ENCODE peak calls at places on chromosomes 6 and 20, in six cellular contexts. U is mammary epithelial cell, L is SK-N-SH, E is K562, X is endothelial cell of umbilical vein, Z is hepatocyte. A is an unnamed sample.

GRCh38 chr20:8454137-8454712 is 322.2 kb downstream of the PLCB1 start:
- DNase-seq in X (peak), L (peak), E (no peak), Z (peak), U (peak), A (peak)

GRCh38 chr6:88013015-88013414 is 34.6 kb upstream of the SPACA1 start:
- DNase-seq in L (no peak), E (no peak), U (no peak), Z (no peak), X (no peak), A (peak)

GRCh38 chr20:45934046-45934586 is 367 bp upstream of the PCIF1 start:
- DNase-seq in E (peak), U (no peak), L (peak), Z (peak), X (no peak), A (peak)

GRCh38 chr6:70222350-70222749 is 80.5 kb downstream of the COL9A1 start:
- DNase-seq in L (peak), X (no peak), Z (no peak), E (no peak), U (no peak), A (no peak)

GRCh38 chr6:55937227-55937626 is 61.8 kb upstream of the BMP5 start:
- DNase-seq in L (no peak), Z (no peak), U (no peak), X (no peak), E (no peak), A (no peak)

GRCh38 chr6:32139590-32139989 is 9.5 kb upstream of the FKBPL start:
- DNase-seq in E (no peak), U (no peak), Z (no peak), X (no peak), L (no peak), A (no peak)

GRCh38 chr20:39911497-39911896 is 777.5 kb downstream of the MAFB start:
- DNase-seq in Z (no peak), E (no peak), L (no peak), U (no peak), X (no peak), A (no peak)

GRCh38 chr6:56984374-56984773 is 29.5 kb downstream of the BEND6 start:
- DNase-seq in L (no peak), Z (no peak), X (no peak), U (peak), E (no peak), A (no peak)

GRCh38 chr6:21997414-21998037 is 299.3 kb downstream of the PRL start:
- DNase-seq in E (peak), Z (no peak), L (peak), U (no peak), X (peak), A (no peak)

GRCh38 chr20:46549188-46549967 is 1.1 kb downstream of the OCSTAMP start:
- DNase-seq in E (no peak), L (no peak), U (no peak), Z (no peak), X (no peak), A (no peak)

GRCh38 chr20:14526891-14527290 is 189.5 kb upstream of the FLRT3 start:
- DNase-seq in Z (no peak), X (no peak), L (no peak), E (no peak), U (no peak), A (no peak)

GRCh38 chr6:114058435-114058834 is 87.5 kb upstream of the HDAC2 start:
- DNase-seq in Z (no peak), L (peak), X (no peak), E (no peak), U (no peak), A (no peak)

GRCh38 chr6:56259682-56260081 is 12.3 kb upstream of the COL21A1 start:
- DNase-seq in X (peak), E (no peak), U (peak), L (no peak), Z (peak), A (no peak)

GRCh38 chr20:53138454-53139291 is 166.5 kb downstream of the TSHZ2 start:
- DNase-seq in L (no peak), U (no peak), Z (no peak), X (no peak), E (no peak), A (peak)

GRCh38 chr6:140857734-140858380 is 1274.9 kb upstream of the GJE1 start:
- DNase-seq in U (peak), L (no peak), E (no peak), X (peak), Z (peak), A (no peak)

GRCh38 chr20:49557449-49557848 is 10.5 kb downstream of the PTGIS start:
- DNase-seq in Z (no peak), E (no peak), X (peak), L (no peak), U (no peak), A (no peak)

GRCh38 chr6:32885698-32886286 is 31.8 kb downstream of the PSMB9 start:
- DNase-seq in U (peak), E (no peak), X (peak), Z (peak), L (peak), A (peak)

GRCh38 chr6:127963495-127963894 is 62.6 kb upstream of the THEMIS start:
- DNase-seq in U (no peak), L (no peak), E (no peak), Z (no peak), X (no peak), A (no peak)

GRCh38 chr6:17932362-17932852 is 55.0 kb downstream of the KIF13A start:
- DNase-seq in E (peak), U (peak), L (no peak), X (peak), Z (peak), A (no peak)

GRCh38 chr20:18258126-18258860 is 30.0 kb upstream of the ZNF133 start:
- DNase-seq in U (no peak), E (no peak), L (peak), X (no peak), Z (no peak), A (peak)

GRCh38 chr20:45970646-45971424 is 1.2 kb downstream of the ZNF335 start:
- DNase-seq in Z (peak), L (peak), X (peak), E (no peak), U (no peak), A (peak)

GRCh38 chr6:33147807-33148666 is 44.2 kb downstream of the COL11A2 start:
- DNase-seq in L (peak), Z (peak), X (peak), U (peak), E (no peak), A (peak)

GRCh38 chr6:53464942-53465460 is 79.9 kb downstream of the GCLC start:
- DNase-seq in L (no peak), E (no peak), U (peak), Z (peak), X (no peak), A (no peak)

GRCh38 chr6:47131773-47132172 is 89.6 kb upstream of the ADGRF1 start:
- DNase-seq in Z (no peak), X (peak), U (no peak), E (no peak), L (no peak), A (no peak)

GRCh38 chr6:74282143-74282689 is 586.2 kb downstream of the CD109 start:
- DNase-seq in Z (no peak), L (no peak), X (no peak), U (no peak), E (no peak), A (no peak)

GRCh38 chr6:40398810-40399477 is 188.2 kb downstream of the LRFN2 start:
- DNase-seq in U (no peak), L (no peak), X (no peak), Z (no peak), E (no peak), A (no peak)

GRCh38 chr6:35972471-35972985 is 51.6 kb upstream of the SRPK1 start:
- DNase-seq in X (no peak), U (no peak), E (no peak), Z (peak), L (peak), A (no peak)

GRCh38 chr6:99613705-99614429 is 7.2 kb downstream of the PRDM13 start:
- DNase-seq in E (no peak), X (no peak), U (no peak), Z (peak), L (peak), A (peak)

GRCh38 chr20:51366155-51366886 is 176.2 kb downstream of the NFATC2 start:
- DNase-seq in X (peak), E (no peak), Z (peak), U (peak), L (no peak), A (no peak)

GRCh38 chr6:18585032-18585573 is 198.0 kb downstream of the RNF144B start:
- DNase-seq in E (peak), U (peak), X (peak), L (no peak), Z (peak), A (no peak)

GRCh38 chr6:170259301-170259700 is 31.6 kb downstream of the DLL1 start:
- DNase-seq in L (no peak), Z (no peak), U (no peak), X (no peak), E (no peak), A (no peak)

GRCh38 chr6:90502866-90503407 is 83.9 kb downstream of the MAP3K7 start:
- DNase-seq in U (no peak), L (no peak), Z (peak), X (no peak), E (peak), A (no peak)

GRCh38 chr6:25883991-25884390 is 9.9 kb upstream of the SLC17A3 start:
- DNase-seq in L (no peak), X (no peak), U (peak), E (no peak), Z (peak), A (no peak)

GRCh38 chr20:47063407-47063806 is 168.8 kb downstream of the EYA2 start:
- DNase-seq in U (no peak), X (no peak), Z (peak), L (no peak), E (no peak), A (no peak)

GRCh38 chr6:132598473-132598872 is 8.9 kb upstream of the TAAR5 start:
- DNase-seq in L (peak), E (peak), U (no peak), X (no peak), Z (peak), A (peak)

GRCh38 chr20:59661621-59662020 is 57.3 kb downstream of the PHACTR3 start:
- DNase-seq in U (no peak), X (no peak), Z (no peak), E (no peak), L (no peak), A (no peak)

GRCh38 chr6:126633362-126633761 is 293.4 kb downstream of the CENPW start:
- DNase-seq in L (no peak), X (no peak), E (no peak), U (no peak), Z (no peak), A (no peak)

GRCh38 chr6:140366991-140367390 is 992.5 kb upstream of the CITED2 start:
- DNase-seq in X (peak), E (no peak), U (peak), Z (no peak), L (no peak), A (no peak)

GRCh38 chr6:34447915-34448314 is 18.0 kb upstream of the PACSIN1 start:
- DNase-seq in Z (no peak), E (peak), X (no peak), L (no peak), U (no peak), A (peak)

GRCh38 chr6:30184417-30185031 is 21.2 kb downstream of the TRIM15 start:
- DNase-seq in U (no peak), L (no peak), X (no peak), E (no peak), Z (no peak), A (no peak)

GRCh38 chr6:30178837-30179236 is 15.5 kb downstream of the TRIM15 start:
- DNase-seq in X (no peak), L (no peak), E (no peak), Z (no peak), U (no peak), A (no peak)

GRCh38 chr6:30185846-30186484 is 22.6 kb downstream of the TRIM15 start:
- DNase-seq in L (no peak), Z (no peak), X (no peak), E (no peak), U (no peak), A (no peak)

GRCh38 chr6:30175765-30176164 is 12.4 kb downstream of the TRIM15 start:
- DNase-seq in E (no peak), L (no peak), U (no peak), Z (no peak), X (no peak), A (no peak)

GRCh38 chr6:30180145-30180544 is 16.8 kb downstream of the TRIM15 start:
- DNase-seq in E (no peak), L (no peak), X (no peak), U (no peak), Z (no peak), A (no peak)
- TF ChIP-seq CTCF in E (no peak), L (no peak), X (no peak), U (no peak), Z (no peak), A (no peak)

GRCh38 chr6:82144007-82144851 is 103.3 kb downstream of the IBTK start:
- DNase-seq in Z (peak), X (peak), E (no peak), L (peak), U (peak), A (no peak)
- H2AFZ ChIP-seq in Z (no peak), X (peak), E (no peak), L (peak), U (peak), A (no peak)

DNA sequence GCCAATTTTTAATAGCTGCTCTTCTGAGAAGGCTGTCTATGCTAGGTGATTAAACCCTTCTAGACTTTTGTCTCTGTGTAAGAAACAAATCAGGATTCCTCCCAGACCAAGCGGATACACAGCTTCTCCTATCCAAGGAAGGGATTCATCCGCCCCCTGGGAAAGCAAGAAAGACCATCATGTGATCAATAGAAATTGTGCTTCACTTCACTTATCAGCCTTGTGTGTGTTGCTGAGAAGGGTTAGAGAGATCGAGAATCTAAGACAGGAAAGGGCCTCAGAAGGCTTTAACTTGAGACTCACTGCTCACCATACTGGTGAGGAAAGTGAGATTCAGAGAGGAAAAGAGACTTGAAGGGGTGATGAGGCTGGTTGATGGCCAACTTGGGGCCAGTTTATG is 1.5 kb downstream of the ABCC10 start:
- DNase-seq in X (no peak), Z (no peak), L (no peak), U (no peak), E (no peak), A (peak)
- H3K4me3 ChIP-seq in X (no peak), Z (peak), L (peak), U (peak), E (peak), A (peak)

GRCh38 chr6:45297302-45297701 is 30.8 kb upstream of the RUNX2 start:
- DNase-seq in U (no peak), X (no peak), Z (no peak), L (no peak), E (no peak), A (no peak)
- TF ChIP-seq CTCF in U (no peak), X (no peak), Z (no peak), L (no peak), E (no peak), A (no peak)

GRCh38 chr6:146819596-146820320 is 221.0 kb downstream of the ADGB start:
- DNase-seq in E (no peak), L (no peak), U (no peak), X (no peak), Z (no peak), A (no peak)
- H2AFZ ChIP-seq in E (peak), L (no peak), U (no peak), X (no peak), Z (no peak), A (no peak)

GRCh38 chr20:36839150-36839549 is 36.8 kb upstream of the TLDC2 start:
- DNase-seq in X (no peak), E (no peak), L (no peak), Z (no peak), U (no peak), A (no peak)
- H3K4me3 ChIP-seq in X (no peak), E (no peak), L (no peak), Z (no peak), U (no peak), A (no peak)

DNA sequence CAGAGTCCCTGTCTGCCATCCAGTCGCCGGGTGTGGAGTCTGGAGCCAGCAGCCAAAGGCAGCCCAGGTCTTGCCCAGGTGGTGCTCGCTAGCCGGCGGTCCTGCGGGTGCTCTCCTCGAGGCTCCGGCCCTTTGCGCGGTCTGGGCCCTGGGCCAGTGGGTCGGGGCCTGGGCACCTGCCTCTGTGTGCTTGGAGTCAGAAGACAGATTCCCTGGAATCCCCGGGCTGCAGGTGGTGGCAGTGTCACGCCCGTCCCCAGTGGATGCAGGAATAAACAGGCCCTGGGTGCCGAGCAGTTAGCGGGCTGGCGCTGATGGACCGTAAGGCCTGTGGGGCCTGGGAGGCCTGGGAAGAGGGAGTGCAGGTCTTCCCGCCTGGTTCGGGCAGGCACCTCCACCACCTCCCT is 5.3 kb downstream of the SS18L1 start:
- DNase-seq in L (no peak), E (no peak), U (no peak), X (no peak), Z (no peak), A (no peak)
- TF ChIP-seq CTCF in L (no peak), E (no peak), U (no peak), X (no peak), Z (no peak), A (no peak)

GRCh38 chr6:147530132-147531060 is 21.9 kb downstream of the SAMD5 start:
- DNase-seq in Z (no peak), L (no peak), E (no peak), X (no peak), U (peak), A (peak)
- H2AFZ ChIP-seq in Z (no peak), L (no peak), E (no peak), X (no peak), U (no peak), A (no peak)

GRCh38 chr6:6723792-6724318 is 135.3 kb downstream of the LY86 start:
- DNase-seq in E (no peak), L (no peak), U (no peak), Z (peak), X (no peak), A (no peak)

GRCh38 chr6:6723316-6723715 is 134.8 kb downstream of the LY86 start:
- DNase-seq in X (peak), E (no peak), L (no peak), U (no peak), Z (no peak), A (no peak)

GRCh38 chr6:6725120-6725833 is 136.8 kb downstream of the LY86 start:
- DNase-seq in L (no peak), X (no peak), Z (no peak), U (no peak), E (no peak), A (no peak)

GRCh38 chr6:6725834-6726194 is 137.3 kb downstream of the LY86 start:
- DNase-seq in E (no peak), X (no peak), U (no peak), Z (no peak), L (no peak), A (no peak)

DNA sequence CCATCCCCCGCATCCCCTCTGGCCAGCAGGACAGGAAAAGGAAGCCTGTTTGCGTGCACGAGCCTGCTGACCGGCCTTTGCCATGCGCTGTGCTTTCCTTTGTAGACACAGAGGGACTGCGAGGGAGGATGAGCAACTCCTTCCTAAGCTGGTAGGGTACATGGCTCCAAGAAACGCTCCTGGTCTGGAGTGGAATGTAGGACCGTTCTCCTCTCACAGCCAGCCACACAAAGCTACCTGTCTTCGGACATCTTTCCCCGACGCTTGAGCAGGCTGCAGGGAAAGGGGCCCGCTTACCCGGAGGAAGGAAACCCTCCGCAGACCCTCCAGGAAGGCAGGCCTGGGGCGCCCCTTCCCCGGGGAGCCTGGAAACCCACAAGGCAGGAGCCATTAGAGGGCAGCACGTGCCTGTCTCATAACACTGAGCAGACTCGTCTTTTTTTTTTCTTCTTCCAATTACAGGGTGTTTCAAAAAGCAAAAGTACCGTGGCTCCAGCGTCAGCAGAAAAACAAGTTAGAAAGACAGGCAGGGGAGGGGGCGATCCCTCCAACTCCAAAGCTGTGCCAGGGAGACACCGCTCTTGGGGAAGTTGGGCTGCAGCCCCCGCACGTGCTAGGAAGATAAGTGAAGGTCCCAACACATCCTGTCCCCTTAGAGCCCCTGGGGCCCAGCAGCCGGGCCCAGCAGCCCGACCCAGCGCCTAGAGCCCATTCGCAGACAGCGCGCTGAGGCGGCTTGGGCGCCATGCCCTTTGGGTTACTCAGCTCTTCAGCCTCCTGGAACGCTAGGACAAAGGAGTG is 136.0 kb downstream of the LY86 start:
- DNase-seq in L (peak), E (peak), X (peak), Z (peak), U (peak), A (peak)
- H3K4me3 ChIP-seq in L (peak), E (no peak), X (peak), Z (no peak), U (peak), A (no peak)

A was measured in OCI-LY7.